ENCODE peak calls at places on chromosomes 5 and 9, in four cellular contexts. B is IMR-90, O is left ventricle myocardium inferior, Q is HCT116. W is an unnamed sample.

GRCh38 chr5:163727028-163727427 is 221.6 kb downstream of the MAT2B start:
- DNase-seq in B (no peak), O (no peak), Q (no peak), W (no peak)

GRCh38 chr5:11520241-11520929 is 383.9 kb downstream of the CTNND2 start:
- DNase-seq in B (no peak), O (no peak), Q (no peak), W (no peak)

GRCh38 chr5:141636106-141636412 is 590 bp downstream of the HDAC3 start:
- DNase-seq in B (no peak), O (no peak), Q (no peak), W (no peak)

GRCh38 chr5:36530249-36530648 is 76.2 kb upstream of the SLC1A3 start:
- DNase-seq in B (no peak), O (no peak), Q (no peak), W (no peak)

GRCh38 chr9:70902705-70903131 is 218.7 kb downstream of the TRPM3 start:
- DNase-seq in B (peak), O (no peak), Q (no peak), W (no peak)

GRCh38 chr9:95167998-95168397 is 149.5 kb downstream of the FANCC start:
- DNase-seq in B (peak), O (no peak), Q (peak), W (peak)

GRCh38 chr9:98678244-98678842 is 30.4 kb downstream of the GABBR2 start:
- DNase-seq in B (no peak), O (no peak), Q (peak), W (peak)

GRCh38 chr9:80586786-80587185 is 1015.0 kb downstream of the TLE4 start:
- DNase-seq in B (no peak), O (no peak), Q (no peak), W (no peak)

GRCh38 chr5:170907758-170908157 is 45.9 kb downstream of the RANBP17 start:
- DNase-seq in B (peak), O (no peak), Q (peak), W (no peak)

GRCh38 chr9:89408628-89409101 is 89.2 kb downstream of the SEMA4D start:
- DNase-seq in B (no peak), O (no peak), Q (no peak), W (no peak)

GRCh38 chr5:1789838-1790462 is 9.7 kb downstream of the MRPL36 start:
- DNase-seq in B (peak), O (no peak), Q (no peak), W (no peak)

GRCh38 chr5:307794-308579 is 13.5 kb upstream of the AHRR start:
- DNase-seq in B (no peak), O (no peak), Q (no peak), W (no peak)

GRCh38 chr5:176831425-176831824 is 21.1 kb downstream of the UNC5A start:
- DNase-seq in B (no peak), O (no peak), Q (no peak), W (no peak)

GRCh38 chr9:6567140-6567591 is 78.4 kb downstream of the GLDC start:
- DNase-seq in B (peak), O (no peak), Q (peak), W (no peak)

GRCh38 chr5:113085084-113085414 is 108.5 kb downstream of the DCP2 start:
- DNase-seq in B (no peak), O (no peak), Q (no peak), W (no peak)

GRCh38 chr9:122075135-122076030 is 17.7 kb downstream of the TTLL11 start:
- DNase-seq in B (peak), O (no peak), Q (no peak), W (no peak)

GRCh38 chr5:164680812-164681211 is 1175.4 kb downstream of the MAT2B start:
- DNase-seq in B (no peak), O (no peak), Q (no peak), W (no peak)

GRCh38 chr5:132497488-132497997 is 7.0 kb upstream of the IRF1 start:
- DNase-seq in B (peak), O (peak), Q (no peak), W (no peak)

GRCh38 chr9:94507531-94508258 is 47.2 kb upstream of the PCAT7 start:
- DNase-seq in B (no peak), O (no peak), Q (no peak), W (no peak)

DNA sequence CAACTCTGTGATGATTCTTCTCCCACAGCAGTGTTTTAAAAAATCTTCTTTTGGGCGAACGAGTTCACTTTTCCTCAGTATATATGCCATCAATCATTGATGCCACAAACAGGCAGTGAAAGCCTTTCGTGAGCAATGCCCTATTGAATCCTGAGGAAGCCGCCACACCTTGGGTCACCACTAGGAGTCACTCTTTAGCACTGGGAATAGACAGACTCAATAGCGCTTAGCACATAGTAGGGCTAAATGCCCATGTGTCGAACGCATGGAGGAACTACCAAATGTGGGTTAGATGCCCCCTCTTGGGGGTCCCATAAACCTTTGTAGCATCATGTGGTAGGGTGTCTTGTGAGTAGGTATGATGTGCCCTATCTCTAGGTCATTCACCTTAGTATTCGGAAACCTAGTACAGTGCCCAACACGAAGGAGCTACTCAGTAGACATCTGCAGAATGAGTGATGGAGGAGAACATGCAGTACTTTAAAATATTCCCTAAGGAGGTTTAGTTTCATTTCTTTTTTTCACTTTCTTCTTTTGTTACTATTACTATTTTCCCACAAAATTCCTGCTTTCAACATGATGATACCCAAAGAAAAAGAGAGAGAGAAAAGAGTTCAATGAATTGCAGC is 603.7 kb downstream of the BNC2 start:
- DNase-seq in B (no peak), O (no peak), Q (no peak), W (peak)
- H3K4me3 ChIP-seq in B (no peak), O (peak), Q (no peak), W (no peak)

GRCh38 chr9:97647996-97648395 is 14.4 kb downstream of the NCBP1 start:
- DNase-seq in B (no peak), O (no peak), Q (no peak), W (no peak)
- H3K27ac ChIP-seq in B (no peak), O (no peak), Q (no peak), W (no peak)

GRCh38 chr9:37574241-37574721 is 1.9 kb downstream of the FBXO10 start:
- DNase-seq in B (peak), O (no peak), Q (no peak), W (no peak)
- H3K4me3 ChIP-seq in B (no peak), O (no peak), Q (no peak), W (no peak)

GRCh38 chr5:55232985-55233928 is at the start of gene CCNO:
- DNase-seq in B (peak), O (peak), Q (peak), W (no peak)
- H3K27ac ChIP-seq in B (no peak), O (no peak), Q (peak), W (no peak)

DNA sequence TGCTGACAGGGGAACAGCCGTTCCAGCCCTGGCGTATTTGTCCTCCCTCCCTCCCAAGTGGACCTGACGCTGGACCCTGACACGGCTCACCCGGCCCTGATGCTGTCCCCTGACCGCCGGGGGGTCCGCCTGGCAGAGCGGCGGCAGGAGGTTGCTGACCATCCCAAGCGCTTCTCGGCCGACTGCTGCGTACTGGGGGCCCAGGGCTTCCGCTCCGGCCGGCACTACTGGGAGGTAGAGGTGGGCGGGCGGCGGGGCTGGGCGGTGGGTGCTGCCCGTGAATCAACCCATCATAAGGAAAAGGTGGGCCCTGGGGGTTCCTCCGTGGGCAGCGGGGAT is 9.6 kb downstream of the RACK1 start:
- DNase-seq in B (no peak), O (no peak), Q (no peak), W (no peak)
- H3K4me3 ChIP-seq in B (no peak), O (no peak), Q (no peak), W (no peak)

GRCh38 chr9:135968083-135968476 is 6.9 kb upstream of the UBAC1 start:
- DNase-seq in B (no peak), O (no peak), Q (no peak), W (no peak)
- H3K27ac ChIP-seq in B (no peak), O (peak), Q (no peak), W (no peak)

GRCh38 chr9:115466784-115467183 is 348.8 kb upstream of the TNC start:
- DNase-seq in B (no peak), O (peak), Q (no peak), W (no peak)

GRCh38 chr9:115461284-115461683 is 343.3 kb upstream of the TNC start:
- DNase-seq in B (no peak), O (no peak), Q (no peak), W (no peak)

GRCh38 chr9:115462623-115463022 is 344.7 kb upstream of the TNC start:
- DNase-seq in B (no peak), O (no peak), Q (no peak), W (no peak)
- H3K4me3 ChIP-seq in B (no peak), O (no peak), Q (no peak), W (no peak)

GRCh38 chr5:110339399-110339798 is 387.1 kb downstream of the TMEM232 start:
- DNase-seq in B (no peak), O (no peak), Q (no peak), W (no peak)
- H3K27ac ChIP-seq in B (no peak), O (no peak), Q (no peak), W (no peak)

GRCh38 chr9:14315754-14316573 is 2.0 kb upstream of the NFIB start:
- DNase-seq in B (no peak), O (peak), Q (no peak), W (no peak)

GRCh38 chr9:14314929-14315753 is 1.2 kb upstream of the NFIB start:
- DNase-seq in B (peak), O (peak), Q (no peak), W (no peak)

GRCh38 chr9:14317667-14318255 is 3.8 kb upstream of the NFIB start:
- DNase-seq in B (no peak), O (no peak), Q (no peak), W (no peak)

GRCh38 chr9:14314424-14314928 is 535 bp upstream of the NFIB start:
- DNase-seq in B (peak), O (peak), Q (peak), W (no peak)

DNA sequence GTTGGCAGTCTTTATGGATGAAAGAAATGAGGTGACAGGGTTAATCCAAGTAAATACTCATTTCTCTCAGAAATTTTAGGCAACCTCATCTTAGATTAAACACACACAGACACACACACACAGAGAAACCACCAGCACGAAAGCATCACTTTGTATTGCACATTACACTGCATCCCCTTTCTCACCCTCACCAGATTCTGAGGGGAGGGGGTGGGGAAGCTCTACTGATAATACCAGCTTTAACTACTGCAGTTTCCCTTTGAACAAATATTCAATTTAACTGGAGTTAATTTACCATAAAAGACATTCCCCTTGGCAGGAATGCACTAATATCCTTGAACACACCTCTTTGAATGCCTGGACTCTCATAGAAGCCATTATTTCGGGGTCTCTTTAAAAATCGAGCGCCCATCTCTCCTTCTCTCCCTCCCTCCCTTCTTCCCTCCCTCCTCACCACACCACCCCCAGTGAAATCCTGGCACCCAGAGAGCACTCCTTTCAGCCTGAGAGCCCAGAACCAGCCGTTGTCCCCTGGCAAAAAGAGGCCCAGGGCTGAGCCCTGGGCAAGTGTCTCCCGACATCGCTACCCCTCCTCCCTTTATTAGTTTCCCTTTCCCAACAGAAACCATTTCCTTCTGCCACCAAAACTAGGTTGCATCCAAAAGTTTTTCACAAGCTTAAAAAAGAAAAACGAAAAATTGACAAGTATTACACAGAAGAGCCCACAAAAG is 2.8 kb upstream of the NFIB start:
- DNase-seq in B (no peak), O (no peak), Q (no peak), W (no peak)
- H3K4me3 ChIP-seq in B (no peak), O (peak), Q (no peak), W (peak)